ENCODE peak calls at places on chromosomes 12 and 14, in six cellular contexts. O is thoracic aorta, V is lower lobe of right lung, B is adrenal gland, M is kidney, U is cardiac muscle cell. N is an unnamed sample.

GRCh38 chr12:42056130-42056529 is 88.5 kb downstream of the GXYLT1 start:
- DNase-seq in O (no peak), V (no peak), B (no peak), M (no peak), U (no peak), N (no peak)

GRCh38 chr14:70013269-70013873 is 134.2 kb downstream of the SMOC1 start:
- DNase-seq in O (no peak), V (no peak), B (peak), M (no peak), U (peak), N (no peak)

GRCh38 chr14:96198430-96199133 is 6.1 kb upstream of the BDKRB2 start:
- DNase-seq in O (no peak), V (peak), B (peak), M (no peak), U (no peak), N (no peak)

GRCh38 chr12:39764944-39765560 is 145.4 kb upstream of the ABCD2 start:
- DNase-seq in O (no peak), V (no peak), B (no peak), M (no peak), U (peak), N (peak)

GRCh38 chr12:52561880-52562449 is 9.0 kb upstream of the KRT71 start:
- DNase-seq in O (no peak), V (no peak), B (no peak), M (no peak), U (no peak), N (no peak)

GRCh38 chr14:74552623-74553022 is 59.1 kb downstream of the ISCA2 start:
- DNase-seq in O (peak), V (peak), B (peak), M (peak), U (peak), N (no peak)

GRCh38 chr12:32198555-32198954 is 91.9 kb downstream of the BICD1 start:
- DNase-seq in O (no peak), V (no peak), B (no peak), M (no peak), U (peak), N (peak)

GRCh38 chr14:71890541-71890940 is 41.7 kb upstream of the RGS6 start:
- DNase-seq in O (no peak), V (no peak), B (no peak), M (no peak), U (no peak), N (no peak)

GRCh38 chr12:121578230-121579189 is 2.3 kb downstream of the KDM2B start:
- DNase-seq in O (no peak), V (peak), B (peak), M (peak), U (peak), N (no peak)

GRCh38 chr14:101962503-101962874 is 1.9 kb upstream of the DYNC1H1 start:
- DNase-seq in O (no peak), V (peak), B (peak), M (peak), U (peak), N (peak)

GRCh38 chr14:48575772-48576171 is 900.4 kb upstream of the MDGA2 start:
- DNase-seq in O (no peak), V (no peak), B (no peak), M (peak), U (no peak), N (no peak)

GRCh38 chr12:93244514-93245077 is 133.1 kb upstream of the NUDT4 start:
- DNase-seq in O (no peak), V (no peak), B (no peak), M (no peak), U (no peak), N (no peak)

GRCh38 chr12:60211244-60211643 is 615.4 kb downstream of the SLC16A7 start:
- DNase-seq in O (no peak), V (no peak), B (no peak), M (no peak), U (no peak), N (no peak)

GRCh38 chr14:49966304-49966809 is 73.5 kb downstream of the ARF6 start:
- DNase-seq in O (no peak), V (no peak), B (no peak), M (no peak), U (peak), N (no peak)

GRCh38 chr14:73258076-73258475 is 20.8 kb downstream of the PAPLN start:
- DNase-seq in O (no peak), V (no peak), B (no peak), M (no peak), U (no peak), N (no peak)

GRCh38 chr12:27243804-27244679 is at the start of gene STK38L:
- DNase-seq in O (peak), V (peak), B (peak), M (peak), U (peak), N (peak)

GRCh38 chr14:85523624-85524023 is 6.3 kb upstream of the FLRT2 start:
- DNase-seq in O (no peak), V (no peak), B (no peak), M (no peak), U (no peak), N (no peak)

GRCh38 chr12:122051231-122051876 is 27.2 kb upstream of the MLXIP start:
- DNase-seq in O (no peak), V (no peak), B (peak), M (peak), U (no peak), N (no peak)

GRCh38 chr12:92324849-92325500 is 179.3 kb upstream of the BTG1 start:
- DNase-seq in O (no peak), V (no peak), B (no peak), M (no peak), U (no peak), N (no peak)

GRCh38 chr12:54300732-54301427 is at the start of gene NFE2:
- DNase-seq in O (no peak), V (peak), B (peak), M (peak), U (peak), N (peak)

DNA sequence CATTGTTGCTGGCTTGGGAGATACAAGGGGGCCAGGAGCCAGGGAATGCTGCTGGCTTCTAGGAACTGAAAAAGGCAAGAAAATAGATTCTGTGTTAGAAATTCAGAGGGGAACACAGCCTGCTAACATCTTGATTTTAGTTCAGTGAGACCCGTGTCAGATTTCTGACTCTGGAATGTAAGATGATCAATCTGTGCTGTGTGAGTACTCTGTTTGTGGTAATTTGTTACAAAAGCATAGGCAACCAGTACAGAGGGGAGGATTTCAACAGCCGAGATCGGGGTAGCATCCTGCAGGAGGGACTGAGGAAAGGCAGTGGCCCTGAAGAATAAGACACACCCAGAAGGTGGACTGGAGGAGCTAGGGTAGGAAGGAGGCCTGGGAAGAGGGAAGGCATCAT is 410.0 kb upstream of the CCDC196 start:
- DNase-seq in O (no peak), V (no peak), B (no peak), M (no peak), U (no peak), N (no peak)
- TF ChIP-seq CTCF in O (no peak), V (no peak), B (no peak), M (no peak), U (no peak), N (no peak)

GRCh38 chr12:25455696-25456095 is 97.4 kb downstream of the LMNTD1 start:
- DNase-seq in O (no peak), V (no peak), B (no peak), M (no peak), U (no peak), N (no peak)

GRCh38 chr12:25463005-25463404 is 90.1 kb downstream of the LMNTD1 start:
- DNase-seq in O (no peak), V (no peak), B (no peak), M (no peak), U (no peak), N (no peak)

GRCh38 chr12:25459541-25459951 is 93.5 kb downstream of the LMNTD1 start:
- DNase-seq in O (no peak), V (no peak), B (no peak), M (no peak), U (no peak), N (no peak)

GRCh38 chr12:25456474-25456873 is 96.6 kb downstream of the LMNTD1 start:
- DNase-seq in O (no peak), V (no peak), B (no peak), M (no peak), U (no peak), N (no peak)

GRCh38 chr12:25458047-25458552 is 95.0 kb downstream of the LMNTD1 start:
- DNase-seq in O (no peak), V (no peak), B (peak), M (no peak), U (peak), N (peak)
- H3K27ac ChIP-seq in O (no peak), V (no peak), B (no peak), M (no peak), U (no peak), N (no peak)

DNA sequence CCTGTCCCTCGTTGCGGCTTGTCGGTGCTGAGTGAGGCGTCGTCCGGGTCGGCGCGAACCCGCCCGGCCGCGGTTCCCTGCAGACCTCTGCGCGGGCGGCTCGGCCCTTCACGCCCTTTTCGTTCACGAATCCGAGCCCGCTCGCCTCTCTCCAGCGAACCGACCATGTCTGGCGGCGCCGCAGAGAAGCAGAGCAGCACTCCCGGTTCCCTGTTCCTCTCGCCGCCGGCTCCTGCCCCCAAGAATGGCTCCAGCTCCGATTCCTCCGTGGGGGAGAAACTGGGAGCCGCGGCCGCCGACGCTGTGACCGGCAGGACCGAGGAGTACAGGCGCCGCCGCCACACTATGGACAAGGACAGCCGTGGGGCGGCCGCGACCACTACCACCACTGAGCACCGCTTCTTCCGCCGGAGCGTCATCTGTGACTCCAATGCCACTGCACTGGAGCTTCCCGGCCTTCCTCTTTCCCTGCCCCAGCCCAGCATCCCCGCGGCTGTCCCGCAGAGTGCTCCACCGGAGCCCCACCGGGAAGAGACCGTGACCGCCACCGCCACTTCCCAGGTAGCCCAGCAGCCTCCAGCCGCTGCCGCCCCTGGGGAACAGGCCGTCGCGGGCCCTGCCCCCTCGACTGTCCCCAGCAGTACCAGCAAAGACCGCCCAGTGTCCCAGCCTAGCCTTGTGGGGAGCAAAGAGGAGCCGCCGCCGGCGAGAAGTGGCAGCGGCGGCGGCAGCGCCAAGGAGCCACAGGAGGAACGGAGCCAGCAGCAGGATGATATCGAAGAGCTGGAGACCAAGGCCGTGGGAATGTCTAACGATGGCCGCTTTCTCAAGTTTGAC is 1.2 kb downstream of the WNK1 start:
- DNase-seq in O (no peak), V (peak), B (peak), M (peak), U (peak), N (no peak)
- TF ChIP-seq CTCF in O (peak), V (peak), B (peak), M (no peak), U (no peak), N (no peak)

GRCh38 chr12:117583677-117584076 is 222.3 kb upstream of the NOS1 start:
- DNase-seq in O (no peak), V (no peak), B (no peak), M (no peak), U (no peak), N (no peak)
- H3K27ac ChIP-seq in O (no peak), V (no peak), B (no peak), M (no peak), U (no peak), N (no peak)

GRCh38 chr12:108373111-108373510 is 34.0 kb upstream of the CMKLR1 start:
- DNase-seq in O (no peak), V (no peak), B (no peak), M (no peak), U (no peak), N (no peak)
- TF ChIP-seq CTCF in O (no peak), V (no peak), B (no peak), M (no peak), U (peak), N (no peak)

DNA sequence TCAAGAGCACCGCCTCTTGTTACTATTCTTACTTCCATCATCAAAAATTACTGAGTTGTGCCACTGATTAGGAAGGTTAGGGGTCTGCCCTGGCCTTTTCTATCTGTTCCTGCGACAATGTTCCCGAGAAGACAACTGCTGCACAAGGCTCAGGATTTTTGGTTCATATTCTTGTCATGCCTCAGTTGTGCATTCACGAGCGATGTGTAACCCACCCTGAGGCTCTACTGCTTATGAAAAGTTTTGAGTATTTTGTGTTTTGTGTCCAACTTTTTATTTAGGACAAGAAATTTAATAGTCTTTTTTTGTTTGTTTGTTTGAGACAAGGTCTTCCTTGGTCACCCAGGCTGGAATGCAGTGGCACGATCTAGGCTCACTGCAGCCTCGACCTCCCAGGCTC is 23.1 kb upstream of the LGALS3 start:
- DNase-seq in O (no peak), V (no peak), B (no peak), M (no peak), U (no peak), N (no peak)
- H3K27ac ChIP-seq in O (peak), V (peak), B (peak), M (no peak), U (no peak), N (no peak)

DNA sequence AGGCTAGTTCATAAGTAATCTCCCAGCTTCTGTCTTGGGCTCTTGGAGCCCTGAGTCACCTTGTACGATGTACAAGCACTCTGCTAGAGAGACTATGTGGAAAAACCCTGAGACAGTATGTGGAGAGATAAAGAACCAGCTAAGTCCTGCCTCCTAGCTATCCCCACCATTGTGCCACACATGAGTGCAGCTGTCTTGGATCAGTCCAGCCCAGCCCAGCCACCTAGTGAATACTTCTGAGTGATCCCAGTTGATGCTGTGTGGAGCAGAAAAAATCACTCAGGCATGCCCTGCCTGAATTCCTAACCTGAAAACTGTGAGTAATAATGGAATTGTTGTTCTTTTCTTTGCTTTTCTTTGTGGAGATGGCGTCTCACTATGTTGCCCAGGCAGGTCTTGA is 5.1 kb upstream of the SERPINA6 start:
- DNase-seq in O (no peak), V (no peak), B (no peak), M (no peak), U (no peak), N (no peak)
- TF ChIP-seq CTCF in O (no peak), V (no peak), B (no peak), M (no peak), U (no peak), N (no peak)

GRCh38 chr14:76990084-76990483 is 38.4 kb downstream of the IRF2BPL start:
- DNase-seq in O (no peak), V (no peak), B (no peak), M (no peak), U (no peak), N (no peak)
- H3K27ac ChIP-seq in O (no peak), V (no peak), B (no peak), M (no peak), U (no peak), N (no peak)

N was measured in RWPE1.